ENCODE peak calls at places on chromosome 18, in ten cellular contexts. One of them, this sample, is unnamed.

GRCh38 chr18:2657788-2658458 is 2.4 kb downstream of the SMCHD1 start:
- DNase-seq in SW480: peak; percentile 27
- DNase-seq in stimulated activated CD8-positive, alpha-beta memory T cell treated with anti-CD3 and anti-CD28 coated beads, Interleukin-12 subunit alpha, Interleukin-12 subunit beta, amount 100 ng/mL, for 4 hours: no peak
- DNase-seq in kidney glomerular epithelial cell: peak; percentile 31
- DNase-seq in mesothelial cell of epicardium: no peak
- DNase-seq in epithelial cell of esophagus: peak; percentile 44
- DNase-seq in BE2C: no peak
- DNase-seq in CD8-positive, alpha-beta memory T cell: no peak
- DNase-seq in activated T-helper 1 cell treated with Interleukin-2 at 50 U/mL for 16 hours: no peak
- DNase-seq in EL: peak; percentile 75
- DNase-seq in this sample: peak; percentile 62

GRCh38 chr18:59075923-59076322 is 63.8 kb upstream of the SEC11C start:
- DNase-seq in stimulated activated CD8-positive, alpha-beta memory T cell treated with anti-CD3 and anti-CD28 coated beads, Interleukin-12 subunit alpha, Interleukin-12 subunit beta, amount 100 ng/mL, for 4 hours: no peak
- DNase-seq in kidney glomerular epithelial cell: no peak
- DNase-seq in activated T-helper 1 cell treated with Interleukin-2 at 50 U/mL for 16 hours: no peak
- DNase-seq in EL: no peak
- DNase-seq in mesothelial cell of epicardium: no peak
- DNase-seq in BE2C: no peak
- DNase-seq in epithelial cell of esophagus: no peak
- DNase-seq in SW480: no peak
- DNase-seq in CD8-positive, alpha-beta memory T cell: no peak
- DNase-seq in this sample: no peak

GRCh38 chr18:24031916-24032315 is 17.4 kb downstream of the TTC39C start:
- DNase-seq in activated T-helper 1 cell treated with Interleukin-2 at 50 U/mL for 16 hours: no peak
- DNase-seq in epithelial cell of esophagus: no peak
- DNase-seq in stimulated activated CD8-positive, alpha-beta memory T cell treated with anti-CD3 and anti-CD28 coated beads, Interleukin-12 subunit alpha, Interleukin-12 subunit beta, amount 100 ng/mL, for 4 hours: no peak
- DNase-seq in EL: no peak
- DNase-seq in BE2C: no peak
- DNase-seq in SW480: no peak
- DNase-seq in kidney glomerular epithelial cell: no peak
- DNase-seq in mesothelial cell of epicardium: no peak
- DNase-seq in CD8-positive, alpha-beta memory T cell: no peak
- DNase-seq in this sample: no peak

GRCh38 chr18:22639626-22640025 is 221.9 kb upstream of the CTAGE1 start:
- DNase-seq in BE2C: no peak
- DNase-seq in EL: peak; percentile 6
- DNase-seq in kidney glomerular epithelial cell: no peak
- DNase-seq in activated T-helper 1 cell treated with Interleukin-2 at 50 U/mL for 16 hours: no peak
- DNase-seq in CD8-positive, alpha-beta memory T cell: no peak
- DNase-seq in mesothelial cell of epicardium: no peak
- DNase-seq in SW480: no peak
- DNase-seq in epithelial cell of esophagus: no peak
- DNase-seq in stimulated activated CD8-positive, alpha-beta memory T cell treated with anti-CD3 and anti-CD28 coated beads, Interleukin-12 subunit alpha, Interleukin-12 subunit beta, amount 100 ng/mL, for 4 hours: no peak
- DNase-seq in this sample: no peak

GRCh38 chr18:62670573-62670972 is 44.8 kb upstream of the PHLPP1 start:
- DNase-seq in mesothelial cell of epicardium: no peak
- DNase-seq in EL: no peak
- DNase-seq in BE2C: no peak
- DNase-seq in activated T-helper 1 cell treated with Interleukin-2 at 50 U/mL for 16 hours: no peak
- DNase-seq in CD8-positive, alpha-beta memory T cell: no peak
- DNase-seq in SW480: no peak
- DNase-seq in kidney glomerular epithelial cell: no peak
- DNase-seq in stimulated activated CD8-positive, alpha-beta memory T cell treated with anti-CD3 and anti-CD28 coated beads, Interleukin-12 subunit alpha, Interleukin-12 subunit beta, amount 100 ng/mL, for 4 hours: no peak
- DNase-seq in epithelial cell of esophagus: no peak
- DNase-seq in this sample: no peak

GRCh38 chr18:44725300-44726096 is 44.8 kb downstream of the SETBP1 start:
- DNase-seq in SW480: peak; percentile 13
- DNase-seq in stimulated activated CD8-positive, alpha-beta memory T cell treated with anti-CD3 and anti-CD28 coated beads, Interleukin-12 subunit alpha, Interleukin-12 subunit beta, amount 100 ng/mL, for 4 hours: peak; percentile 44
- DNase-seq in activated T-helper 1 cell treated with Interleukin-2 at 50 U/mL for 16 hours: peak; percentile 46
- DNase-seq in BE2C: no peak
- DNase-seq in CD8-positive, alpha-beta memory T cell: no peak
- DNase-seq in kidney glomerular epithelial cell: peak; percentile 30
- DNase-seq in EL: peak; percentile 68
- DNase-seq in mesothelial cell of epicardium: no peak
- DNase-seq in epithelial cell of esophagus: peak; percentile 53
- DNase-seq in this sample: no peak

GRCh38 chr18:48832961-48833700 is 117.6 kb downstream of the SMAD7 start:
- DNase-seq in SW480: peak; percentile 65
- DNase-seq in stimulated activated CD8-positive, alpha-beta memory T cell treated with anti-CD3 and anti-CD28 coated beads, Interleukin-12 subunit alpha, Interleukin-12 subunit beta, amount 100 ng/mL, for 4 hours: no peak
- DNase-seq in BE2C: no peak
- DNase-seq in EL: peak; percentile 92
- DNase-seq in CD8-positive, alpha-beta memory T cell: no peak
- DNase-seq in kidney glomerular epithelial cell: peak; percentile 58
- DNase-seq in activated T-helper 1 cell treated with Interleukin-2 at 50 U/mL for 16 hours: no peak
- DNase-seq in epithelial cell of esophagus: peak; percentile 76
- DNase-seq in mesothelial cell of epicardium: peak; percentile 36
- DNase-seq in this sample: peak; percentile 59

GRCh38 chr18:75284566-75284965 is 74.0 kb downstream of the TSHZ1 start:
- DNase-seq in activated T-helper 1 cell treated with Interleukin-2 at 50 U/mL for 16 hours: no peak
- DNase-seq in mesothelial cell of epicardium: no peak
- DNase-seq in EL: no peak
- DNase-seq in kidney glomerular epithelial cell: no peak
- DNase-seq in stimulated activated CD8-positive, alpha-beta memory T cell treated with anti-CD3 and anti-CD28 coated beads, Interleukin-12 subunit alpha, Interleukin-12 subunit beta, amount 100 ng/mL, for 4 hours: no peak
- DNase-seq in CD8-positive, alpha-beta memory T cell: no peak
- DNase-seq in epithelial cell of esophagus: no peak
- DNase-seq in SW480: no peak
- DNase-seq in BE2C: no peak
- DNase-seq in this sample: no peak

GRCh38 chr18:33034941-33035340 is 262.1 kb upstream of the KLHL14 start:
- DNase-seq in CD8-positive, alpha-beta memory T cell: no peak
- DNase-seq in activated T-helper 1 cell treated with Interleukin-2 at 50 U/mL for 16 hours: no peak
- DNase-seq in BE2C: no peak
- DNase-seq in kidney glomerular epithelial cell: peak; percentile 53
- DNase-seq in epithelial cell of esophagus: no peak
- DNase-seq in EL: no peak
- DNase-seq in stimulated activated CD8-positive, alpha-beta memory T cell treated with anti-CD3 and anti-CD28 coated beads, Interleukin-12 subunit alpha, Interleukin-12 subunit beta, amount 100 ng/mL, for 4 hours: no peak
- DNase-seq in SW480: no peak
- DNase-seq in mesothelial cell of epicardium: no peak
- DNase-seq in this sample: no peak

GRCh38 chr18:35775887-35776286 is 194.3 kb downstream of the GALNT1 start:
- DNase-seq in epithelial cell of esophagus: peak; percentile 59
- DNase-seq in SW480: no peak
- DNase-seq in mesothelial cell of epicardium: no peak
- DNase-seq in EL: no peak
- DNase-seq in stimulated activated CD8-positive, alpha-beta memory T cell treated with anti-CD3 and anti-CD28 coated beads, Interleukin-12 subunit alpha, Interleukin-12 subunit beta, amount 100 ng/mL, for 4 hours: no peak
- DNase-seq in kidney glomerular epithelial cell: no peak
- DNase-seq in CD8-positive, alpha-beta memory T cell: no peak
- DNase-seq in BE2C: no peak
- DNase-seq in activated T-helper 1 cell treated with Interleukin-2 at 50 U/mL for 16 hours: no peak
- DNase-seq in this sample: no peak

GRCh38 chr18:987325-988186 is 82.9 kb downstream of the ADCYAP1 start:
- DNase-seq in EL: peak; percentile 45
- DNase-seq in BE2C: no peak
- DNase-seq in mesothelial cell of epicardium: no peak
- DNase-seq in activated T-helper 1 cell treated with Interleukin-2 at 50 U/mL for 16 hours: no peak
- DNase-seq in kidney glomerular epithelial cell: peak; percentile 29
- DNase-seq in CD8-positive, alpha-beta memory T cell: no peak
- DNase-seq in SW480: no peak
- DNase-seq in stimulated activated CD8-positive, alpha-beta memory T cell treated with anti-CD3 and anti-CD28 coated beads, Interleukin-12 subunit alpha, Interleukin-12 subunit beta, amount 100 ng/mL, for 4 hours: no peak
- DNase-seq in epithelial cell of esophagus: no peak
- DNase-seq in this sample: peak; percentile 70

GRCh38 chr18:44880170-44880569 is 199.5 kb downstream of the SETBP1 start:
- DNase-seq in EL: no peak
- DNase-seq in SW480: no peak
- DNase-seq in stimulated activated CD8-positive, alpha-beta memory T cell treated with anti-CD3 and anti-CD28 coated beads, Interleukin-12 subunit alpha, Interleukin-12 subunit beta, amount 100 ng/mL, for 4 hours: no peak
- DNase-seq in BE2C: no peak
- DNase-seq in CD8-positive, alpha-beta memory T cell: no peak
- DNase-seq in mesothelial cell of epicardium: no peak
- DNase-seq in activated T-helper 1 cell treated with Interleukin-2 at 50 U/mL for 16 hours: no peak
- DNase-seq in epithelial cell of esophagus: no peak
- DNase-seq in kidney glomerular epithelial cell: no peak
- DNase-seq in this sample: no peak

GRCh38 chr18:8615397-8616025 is 6.3 kb downstream of the RAB12 start:
- DNase-seq in CD8-positive, alpha-beta memory T cell: no peak
- DNase-seq in EL: peak; percentile 93
- DNase-seq in mesothelial cell of epicardium: no peak
- DNase-seq in BE2C: peak; percentile 8
- DNase-seq in kidney glomerular epithelial cell: peak; percentile 61
- DNase-seq in activated T-helper 1 cell treated with Interleukin-2 at 50 U/mL for 16 hours: no peak
- DNase-seq in epithelial cell of esophagus: peak; percentile 90
- DNase-seq in SW480: peak; percentile 45
- DNase-seq in stimulated activated CD8-positive, alpha-beta memory T cell treated with anti-CD3 and anti-CD28 coated beads, Interleukin-12 subunit alpha, Interleukin-12 subunit beta, amount 100 ng/mL, for 4 hours: no peak
- DNase-seq in this sample: peak; percentile 58

This sample was measured in Caki2.